ENCODE peak calls at places on chromosome 4, in five cellular contexts. U is iPS-NIHi11, B is LoVo, N is GM04504, L is GM19239. S is an unnamed sample.

GRCh38 chr4:93182722-93183121 is 645.8 kb upstream of the ATOH1 start:
- DNase-seq in U (no peak), B (no peak), N (no peak), L (no peak), S (no peak)

GRCh38 chr4:39970559-39971270 is 7.0 kb downstream of the PDS5A start:
- DNase-seq in U (no peak), B (peak), N (no peak), L (no peak), S (no peak)

GRCh38 chr4:128303986-128304385 is 16.4 kb upstream of the PGRMC2 start:
- DNase-seq in U (no peak), B (no peak), N (no peak), L (no peak), S (no peak)

GRCh38 chr4:123562994-123563745 is 166.6 kb downstream of the SPRY1 start:
- DNase-seq in U (no peak), B (no peak), N (no peak), L (no peak), S (no peak)

GRCh38 chr4:86594559-86595425 is 677 bp downstream of the PTPN13 start:
- DNase-seq in U (peak), B (peak), N (peak), L (no peak), S (no peak)

GRCh38 chr4:135492439-135492838 is 1290.8 kb upstream of the PABPC4L start:
- DNase-seq in U (no peak), B (no peak), N (no peak), L (no peak), S (no peak)

GRCh38 chr4:187612211-187612780 is 383.3 kb upstream of the ZFP42 start:
- DNase-seq in U (no peak), B (no peak), N (no peak), L (no peak), S (no peak)

GRCh38 chr4:8228319-8229250 is 29.5 kb downstream of the SH3TC1 start:
- DNase-seq in U (no peak), B (no peak), N (peak), L (peak), S (no peak)

GRCh38 chr4:182343435-182343834 is 100.2 kb downstream of the TENM3 start:
- DNase-seq in U (peak), B (no peak), N (no peak), L (no peak), S (no peak)

GRCh38 chr4:144817081-144817480 is 171.1 kb downstream of the HHIP start:
- DNase-seq in U (no peak), B (no peak), N (no peak), L (no peak), S (no peak)

GRCh38 chr4:153283260-153283659 is 61.2 kb upstream of the MND1 start:
- DNase-seq in U (no peak), B (no peak), N (no peak), L (no peak), S (no peak)

GRCh38 chr4:148227147-148227546 is 215.1 kb downstream of the NR3C2 start:
- DNase-seq in U (no peak), B (no peak), N (no peak), L (no peak), S (no peak)

GRCh38 chr4:99436976-99437655 is 2.0 kb upstream of the ADH7 start:
- DNase-seq in U (no peak), B (no peak), N (no peak), L (no peak), S (no peak)

GRCh38 chr4:71566856-71567255 is 217.0 kb downstream of the GC start:
- DNase-seq in U (no peak), B (no peak), N (no peak), L (no peak), S (no peak)

GRCh38 chr4:76601791-76602190 is 166.8 kb downstream of the SHROOM3 start:
- DNase-seq in U (no peak), B (no peak), N (no peak), L (no peak), S (no peak)

GRCh38 chr4:159048166-159048886 is 54.6 kb upstream of the RAPGEF2 start:
- DNase-seq in U (peak), B (peak), N (peak), L (no peak), S (no peak)

GRCh38 chr4:72312032-72312650 is 256.9 kb downstream of the ADAMTS3 start:
- DNase-seq in U (peak), B (no peak), N (peak), L (no peak), S (no peak)

GRCh38 chr4:96525901-96526300 is 686.0 kb downstream of the PDHA2 start:
- DNase-seq in U (peak), B (no peak), N (no peak), L (no peak), S (no peak)

GRCh38 chr4:53981573-53981972 is 82.8 kb downstream of the CHIC2 start:
- DNase-seq in U (no peak), B (no peak), N (peak), L (no peak), S (no peak)

GRCh38 chr4:157576671-157577070 is 356.1 kb downstream of the GRIA2 start:
- DNase-seq in U (no peak), B (no peak), N (no peak), L (no peak), S (no peak)

GRCh38 chr4:116501954-116502353 is 583.4 kb downstream of the TRAM1L1 start:
- DNase-seq in U (no peak), B (no peak), N (no peak), L (no peak), S (no peak)